ENCODE peak calls at places on chromosomes 1 and 21, in five cellular contexts. J is adrenal gland, H is uterus, F is tibial nerve, V is left ventricle myocardium inferior. P is an unnamed sample.
A peak's percentile ranks its signal among the peaks of the same experiment; 100 is the strongest.

GRCh38 chr21:22516230-22516629 is 1518.0 kb downstream of the NCAM2 start:
- DNase-seq in H (no peak), J (no peak), F (no peak), V (no peak), P (no peak)

GRCh38 chr1:226784081-226785049 is 45.3 kb upstream of the ITPKB start:
- DNase-seq in H (peak; percentile 75), F (no peak), V (no peak), J (no peak), P (no peak)

GRCh38 chr1:233025566-233025965 is 75.2 kb downstream of the NTPCR start:
- DNase-seq in H (no peak), V (no peak), J (no peak), F (no peak), P (no peak)

GRCh38 chr1:244273845-244274619 is 177.7 kb downstream of the ADSS2 start:
- DNase-seq in V (peak; percentile 24), J (peak; percentile 86), H (peak; percentile 74), F (no peak), P (no peak)

GRCh38 chr21:43981871-43982210 is 30.3 kb upstream of the TRAPPC10 start:
- DNase-seq in V (no peak), J (no peak), F (no peak), H (no peak), P (no peak)

GRCh38 chr1:201504799-201505504 is 2.0 kb downstream of the CSRP1 start:
- DNase-seq in H (no peak), V (no peak), J (no peak), F (no peak), P (no peak)

GRCh38 chr1:178496410-178497135 is at the start of gene CLEC20A:
- DNase-seq in F (no peak), J (no peak), V (no peak), H (no peak), P (no peak)

GRCh38 chr1:169108897-169109560 is 2.5 kb downstream of the ATP1B1 start:
- DNase-seq in J (no peak), H (no peak), F (no peak), V (peak; percentile 21), P (no peak)

GRCh38 chr1:24932284-24932683 is 2.2 kb upstream of the RUNX3 start:
- DNase-seq in J (peak; percentile 37), V (peak; percentile 42), H (no peak), F (no peak), P (peak; percentile 72)

GRCh38 chr1:220272841-220273090 is 513 bp upstream of the RAB3GAP2 start:
- DNase-seq in H (no peak), V (no peak), F (no peak), J (no peak), P (no peak)

GRCh38 chr1:19124273-19124672 is 85.8 kb downstream of the UBR4 start:
- DNase-seq in J (no peak), H (no peak), V (no peak), F (no peak), P (no peak)

DNA sequence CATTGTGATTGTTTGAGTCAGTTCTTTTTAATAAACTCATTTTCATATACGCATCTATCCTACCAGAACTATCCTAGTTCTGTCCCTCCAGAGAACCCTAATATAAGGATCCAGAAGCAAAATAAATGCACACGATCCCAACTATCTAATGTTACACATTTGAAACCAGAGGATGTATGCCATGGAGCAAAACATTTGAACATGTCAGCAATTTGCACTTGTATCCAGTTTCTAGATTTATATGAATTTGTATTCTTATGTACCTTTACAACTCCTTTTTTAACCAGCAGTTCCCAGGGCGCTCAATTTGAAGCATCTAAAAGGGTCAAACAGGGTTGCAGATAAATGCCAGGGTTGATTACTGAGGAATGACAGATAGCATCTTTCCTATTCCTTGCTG is 2.1 kb downstream of the EXTL2 start:
- DNase-seq in V (no peak), J (no peak), F (no peak), H (no peak), P (no peak)
- H3K9me3 ChIP-seq in V (peaks cover 9% of the 10 kb centered on the region), J (peaks cover 11% of the 10 kb centered on the region), F (no peaks in the 10 kb centered on the region), H (no peaks in the 10 kb centered on the region), P (peaks cover 3% of the 10 kb centered on the region)

GRCh38 chr1:4613606-4614370 is 40.6 kb upstream of the AJAP1 start:
- DNase-seq in J (no peak), H (no peak), F (no peak), V (no peak), P (no peak)
- H3K9me3 ChIP-seq in J (no peaks in the 10 kb centered on the region), H (peaks cover 7% of the 10 kb centered on the region), F (peaks cover 30% of the 10 kb centered on the region), V (peaks cover 25% of the 10 kb centered on the region), P (no peaks in the 10 kb centered on the region)

DNA sequence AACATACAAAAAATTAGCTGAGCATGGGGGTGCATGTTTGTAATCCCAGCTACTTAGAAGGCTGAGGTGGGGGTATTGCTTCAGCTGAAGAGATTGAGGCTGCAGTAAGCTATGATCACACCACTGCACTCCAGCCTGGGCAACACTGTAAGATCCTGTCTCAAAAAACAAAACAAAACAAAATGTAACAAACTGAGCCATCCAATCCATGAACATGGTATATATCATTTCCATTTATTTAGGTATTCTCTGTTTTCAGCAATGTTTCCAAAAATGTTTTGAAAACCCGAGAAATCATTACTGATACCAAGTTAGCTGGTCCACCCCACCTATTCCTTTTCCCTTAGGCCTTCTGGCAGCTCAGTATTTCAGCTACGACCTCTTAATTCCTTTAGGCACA is 18.4 kb downstream of the ATPAF1 start:
- DNase-seq in F (no peak), V (no peak), J (no peak), H (no peak), P (no peak)
- H3K9me3 ChIP-seq in F (peaks cover 17% of the 10 kb centered on the region), V (peaks cover 18% of the 10 kb centered on the region), J (no peaks in the 10 kb centered on the region), H (peaks cover 3% of the 10 kb centered on the region), P (no peaks in the 10 kb centered on the region)

GRCh38 chr1:13494712-13495111 is 19.1 kb downstream of the LRRC38 start:
- DNase-seq in H (no peak), V (no peak), F (no peak), J (no peak), P (no peak)

GRCh38 chr1:13494025-13494424 is 19.8 kb downstream of the LRRC38 start:
- DNase-seq in H (no peak), V (no peak), F (no peak), J (no peak), P (no peak)

GRCh38 chr1:13487143-13487868 is 26.5 kb downstream of the LRRC38 start:
- DNase-seq in V (peak; percentile 60), H (no peak), F (no peak), J (peak; percentile 81), P (no peak)

GRCh38 chr1:13498553-13498952 is 15.2 kb downstream of the LRRC38 start:
- DNase-seq in V (no peak), J (no peak), F (no peak), H (no peak), P (no peak)

DNA sequence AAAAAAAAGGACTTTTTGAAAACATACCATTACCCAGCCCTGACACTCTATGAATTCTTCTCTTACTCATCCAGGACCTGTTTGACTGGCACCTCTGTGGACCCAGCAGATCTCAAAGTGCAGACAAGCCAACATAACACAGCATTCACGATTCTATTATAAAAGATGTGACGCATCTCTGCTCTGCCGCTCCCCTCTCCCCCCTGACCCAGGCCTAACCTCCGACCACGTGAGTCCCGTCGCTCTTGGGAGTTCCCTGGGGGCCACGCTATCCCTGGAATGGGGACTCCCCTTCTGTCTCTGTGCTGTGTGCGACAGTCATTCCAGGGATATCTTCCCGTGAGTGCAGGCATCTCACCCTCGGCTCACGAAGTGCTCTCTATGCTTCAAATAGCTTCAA is 21.1 kb downstream of the LRRC38 start:
- DNase-seq in J (no peak), V (no peak), H (no peak), F (no peak), P (no peak)
- H3K9me3 ChIP-seq in J (no peaks in the 10 kb centered on the region), V (no peaks in the 10 kb centered on the region), H (no peaks in the 10 kb centered on the region), F (no peaks in the 10 kb centered on the region), P (no peaks in the 10 kb centered on the region)

GRCh38 chr1:2956571-2956970 is 64.7 kb upstream of the ACTRT2 start:
- DNase-seq in F (no peak), J (no peak), H (no peak), V (no peak), P (no peak)
- H3K9me3 ChIP-seq in F (peaks cover 67% of the 10 kb centered on the region), J (peaks cover 17% of the 10 kb centered on the region), H (no peaks in the 10 kb centered on the region), V (peaks cover 60% of the 10 kb centered on the region), P (peaks cover 2% of the 10 kb centered on the region)